ENCODE peak calls at places on chromosomes 12 and 14, in nine cellular contexts. One of them, this sample, is unnamed.

GRCh38 chr12:52418576-52419110 is 12.5 kb upstream of the KRT82 start:
- DNase-seq in suprapubic skin: no peak
- DNase-seq in GM23248: no peak
- DNase-seq in Jurkat, Clone E6-1: no peak
- DNase-seq in NCI-H2029: no peak
- DNase-seq in heart left ventricle: no peak
- DNase-seq in dermis blood vessel endothelial cell: no peak
- DNase-seq in H7: no peak
- DNase-seq in stimulated activated naive B cell treated with anti-CD40 and anti-IgM and Interleukin-4, amounts not matched to agents 10 μg/mL and 1 μg/mL and 100 μg/mL, for 72 hours: no peak
- DNase-seq in this sample: no peak

GRCh38 chr12:54394281-54394719 is 9.8 kb upstream of the ZNF385A start:
- DNase-seq in suprapubic skin: no peak
- DNase-seq in GM23248: peak
- DNase-seq in Jurkat, Clone E6-1: no peak
- DNase-seq in NCI-H2029: peak
- DNase-seq in heart left ventricle: no peak
- DNase-seq in dermis blood vessel endothelial cell: peak
- DNase-seq in H7: peak
- DNase-seq in stimulated activated naive B cell treated with anti-CD40 and anti-IgM and Interleukin-4, amounts not matched to agents 10 μg/mL and 1 μg/mL and 100 μg/mL, for 72 hours: peak
- DNase-seq in this sample: peak

GRCh38 chr12:64494998-64495729 is 43.2 kb downstream of the TBK1 start:
- DNase-seq in suprapubic skin: no peak
- DNase-seq in GM23248: no peak
- DNase-seq in Jurkat, Clone E6-1: peak
- DNase-seq in NCI-H2029: no peak
- DNase-seq in heart left ventricle: no peak
- DNase-seq in dermis blood vessel endothelial cell: no peak
- DNase-seq in H7: no peak
- DNase-seq in stimulated activated naive B cell treated with anti-CD40 and anti-IgM and Interleukin-4, amounts not matched to agents 10 μg/mL and 1 μg/mL and 100 μg/mL, for 72 hours: no peak
- DNase-seq in this sample: peak

GRCh38 chr14:31138301-31138700 is 69.3 kb downstream of the HECTD1 start:
- DNase-seq in suprapubic skin: no peak
- DNase-seq in GM23248: no peak
- DNase-seq in Jurkat, Clone E6-1: no peak
- DNase-seq in NCI-H2029: no peak
- DNase-seq in heart left ventricle: no peak
- DNase-seq in dermis blood vessel endothelial cell: no peak
- DNase-seq in H7: no peak
- DNase-seq in stimulated activated naive B cell treated with anti-CD40 and anti-IgM and Interleukin-4, amounts not matched to agents 10 μg/mL and 1 μg/mL and 100 μg/mL, for 72 hours: no peak
- DNase-seq in this sample: no peak

GRCh38 chr12:23684121-23684520 is 265.3 kb downstream of the SOX5 start:
- DNase-seq in suprapubic skin: no peak
- DNase-seq in GM23248: no peak
- DNase-seq in Jurkat, Clone E6-1: no peak
- DNase-seq in NCI-H2029: no peak
- DNase-seq in heart left ventricle: no peak
- DNase-seq in dermis blood vessel endothelial cell: no peak
- DNase-seq in H7: no peak
- DNase-seq in stimulated activated naive B cell treated with anti-CD40 and anti-IgM and Interleukin-4, amounts not matched to agents 10 μg/mL and 1 μg/mL and 100 μg/mL, for 72 hours: no peak
- DNase-seq in this sample: no peak

GRCh38 chr12:96210376-96211055 is 16.3 kb downstream of the ELK3 start:
- DNase-seq in suprapubic skin: no peak
- DNase-seq in GM23248: no peak
- DNase-seq in Jurkat, Clone E6-1: no peak
- DNase-seq in NCI-H2029: no peak
- DNase-seq in heart left ventricle: no peak
- DNase-seq in dermis blood vessel endothelial cell: peak
- DNase-seq in H7: no peak
- DNase-seq in stimulated activated naive B cell treated with anti-CD40 and anti-IgM and Interleukin-4, amounts not matched to agents 10 μg/mL and 1 μg/mL and 100 μg/mL, for 72 hours: peak
- DNase-seq in this sample: no peak

GRCh38 chr12:93777249-93777648 is 100.1 kb downstream of the CRADD start:
- DNase-seq in suprapubic skin: no peak
- DNase-seq in GM23248: peak
- DNase-seq in Jurkat, Clone E6-1: no peak
- DNase-seq in NCI-H2029: no peak
- DNase-seq in heart left ventricle: no peak
- DNase-seq in dermis blood vessel endothelial cell: peak
- DNase-seq in H7: no peak
- DNase-seq in stimulated activated naive B cell treated with anti-CD40 and anti-IgM and Interleukin-4, amounts not matched to agents 10 μg/mL and 1 μg/mL and 100 μg/mL, for 72 hours: no peak
- DNase-seq in this sample: no peak

GRCh38 chr14:91219505-91220389 is 24.8 kb downstream of the GPR68 start:
- DNase-seq in suprapubic skin: no peak
- DNase-seq in GM23248: no peak
- DNase-seq in Jurkat, Clone E6-1: no peak
- DNase-seq in NCI-H2029: no peak
- DNase-seq in heart left ventricle: peak
- DNase-seq in dermis blood vessel endothelial cell: no peak
- DNase-seq in H7: no peak
- DNase-seq in stimulated activated naive B cell treated with anti-CD40 and anti-IgM and Interleukin-4, amounts not matched to agents 10 μg/mL and 1 μg/mL and 100 μg/mL, for 72 hours: no peak
- DNase-seq in this sample: no peak

GRCh38 chr14:24100197-24100981 is 6.3 kb downstream of the PCK2 start:
- DNase-seq in suprapubic skin: no peak
- DNase-seq in GM23248: no peak
- DNase-seq in Jurkat, Clone E6-1: no peak
- DNase-seq in NCI-H2029: no peak
- DNase-seq in heart left ventricle: no peak
- DNase-seq in dermis blood vessel endothelial cell: no peak
- DNase-seq in H7: no peak
- DNase-seq in stimulated activated naive B cell treated with anti-CD40 and anti-IgM and Interleukin-4, amounts not matched to agents 10 μg/mL and 1 μg/mL and 100 μg/mL, for 72 hours: no peak
- DNase-seq in this sample: no peak

GRCh38 chr14:31966896-31967668 is 110.0 kb upstream of the ARHGAP5 start:
- DNase-seq in suprapubic skin: no peak
- DNase-seq in GM23248: peak
- DNase-seq in Jurkat, Clone E6-1: no peak
- DNase-seq in NCI-H2029: no peak
- DNase-seq in heart left ventricle: no peak
- DNase-seq in dermis blood vessel endothelial cell: no peak
- DNase-seq in H7: no peak
- DNase-seq in stimulated activated naive B cell treated with anti-CD40 and anti-IgM and Interleukin-4, amounts not matched to agents 10 μg/mL and 1 μg/mL and 100 μg/mL, for 72 hours: no peak
- DNase-seq in this sample: no peak

GRCh38 chr12:59724011-59724703 is 128.3 kb downstream of the SLC16A7 start:
- DNase-seq in suprapubic skin: no peak
- DNase-seq in GM23248: no peak
- DNase-seq in Jurkat, Clone E6-1: no peak
- DNase-seq in NCI-H2029: no peak
- DNase-seq in heart left ventricle: no peak
- DNase-seq in dermis blood vessel endothelial cell: no peak
- DNase-seq in H7: no peak
- DNase-seq in stimulated activated naive B cell treated with anti-CD40 and anti-IgM and Interleukin-4, amounts not matched to agents 10 μg/mL and 1 μg/mL and 100 μg/mL, for 72 hours: no peak
- DNase-seq in this sample: no peak

GRCh38 chr12:39611818-39612217 is 7.8 kb downstream of the ABCD2 start:
- DNase-seq in suprapubic skin: no peak
- DNase-seq in GM23248: no peak
- DNase-seq in Jurkat, Clone E6-1: no peak
- DNase-seq in NCI-H2029: no peak
- DNase-seq in heart left ventricle: no peak
- DNase-seq in dermis blood vessel endothelial cell: no peak
- DNase-seq in H7: no peak
- DNase-seq in stimulated activated naive B cell treated with anti-CD40 and anti-IgM and Interleukin-4, amounts not matched to agents 10 μg/mL and 1 μg/mL and 100 μg/mL, for 72 hours: no peak
- DNase-seq in this sample: no peak

GRCh38 chr12:88946377-88946997 is 366.2 kb upstream of the KITLG start:
- DNase-seq in suprapubic skin: peak
- DNase-seq in GM23248: peak
- DNase-seq in Jurkat, Clone E6-1: no peak
- DNase-seq in NCI-H2029: no peak
- DNase-seq in heart left ventricle: peak
- DNase-seq in dermis blood vessel endothelial cell: peak
- DNase-seq in H7: no peak
- DNase-seq in stimulated activated naive B cell treated with anti-CD40 and anti-IgM and Interleukin-4, amounts not matched to agents 10 μg/mL and 1 μg/mL and 100 μg/mL, for 72 hours: no peak
- DNase-seq in this sample: no peak

GRCh38 chr12:122473543-122474323 is 27.0 kb downstream of the ZCCHC8 start:
- DNase-seq in suprapubic skin: no peak
- DNase-seq in GM23248: peak
- DNase-seq in Jurkat, Clone E6-1: no peak
- DNase-seq in NCI-H2029: no peak
- DNase-seq in heart left ventricle: no peak
- DNase-seq in dermis blood vessel endothelial cell: no peak
- DNase-seq in H7: no peak
- DNase-seq in stimulated activated naive B cell treated with anti-CD40 and anti-IgM and Interleukin-4, amounts not matched to agents 10 μg/mL and 1 μg/mL and 100 μg/mL, for 72 hours: peak
- DNase-seq in this sample: no peak

GRCh38 chr14:39469094-39469710 is 37.0 kb upstream of the FBXO33 start:
- DNase-seq in suprapubic skin: no peak
- DNase-seq in GM23248: no peak
- DNase-seq in Jurkat, Clone E6-1: peak
- DNase-seq in NCI-H2029: no peak
- DNase-seq in heart left ventricle: no peak
- DNase-seq in dermis blood vessel endothelial cell: peak
- DNase-seq in H7: no peak
- DNase-seq in stimulated activated naive B cell treated with anti-CD40 and anti-IgM and Interleukin-4, amounts not matched to agents 10 μg/mL and 1 μg/mL and 100 μg/mL, for 72 hours: peak
- DNase-seq in this sample: peak

GRCh38 chr14:57390806-57391562 is 598 bp downstream of the NAA30 start:
- DNase-seq in suprapubic skin: peak
- DNase-seq in GM23248: peak
- DNase-seq in Jurkat, Clone E6-1: no peak
- DNase-seq in NCI-H2029: peak
- DNase-seq in heart left ventricle: peak
- DNase-seq in dermis blood vessel endothelial cell: peak
- DNase-seq in H7: peak
- DNase-seq in stimulated activated naive B cell treated with anti-CD40 and anti-IgM and Interleukin-4, amounts not matched to agents 10 μg/mL and 1 μg/mL and 100 μg/mL, for 72 hours: peak
- DNase-seq in this sample: peak

GRCh38 chr12:64006211-64006610 is 161.7 kb downstream of the SRGAP1 start:
- DNase-seq in suprapubic skin: no peak
- DNase-seq in GM23248: peak
- DNase-seq in Jurkat, Clone E6-1: no peak
- DNase-seq in NCI-H2029: no peak
- DNase-seq in heart left ventricle: no peak
- DNase-seq in dermis blood vessel endothelial cell: no peak
- DNase-seq in H7: no peak
- DNase-seq in stimulated activated naive B cell treated with anti-CD40 and anti-IgM and Interleukin-4, amounts not matched to agents 10 μg/mL and 1 μg/mL and 100 μg/mL, for 72 hours: no peak
- DNase-seq in this sample: no peak

GRCh38 chr12:44812062-44812461 is 64.1 kb downstream of the NELL2 start:
- DNase-seq in suprapubic skin: no peak
- DNase-seq in GM23248: no peak
- DNase-seq in Jurkat, Clone E6-1: peak
- DNase-seq in NCI-H2029: no peak
- DNase-seq in heart left ventricle: no peak
- DNase-seq in dermis blood vessel endothelial cell: no peak
- DNase-seq in H7: no peak
- DNase-seq in stimulated activated naive B cell treated with anti-CD40 and anti-IgM and Interleukin-4, amounts not matched to agents 10 μg/mL and 1 μg/mL and 100 μg/mL, for 72 hours: no peak
- DNase-seq in this sample: no peak